ENCODE peak calls at places on chromosomes 6 and 20, in seven cellular contexts. T is HCT116, S is neural progenitor cell, C is right atrium auricular region, M is epithelial cell of proximal tubule, P is cardiac muscle cell, E is dorsolateral prefrontal cortex. A is an unnamed sample.

GRCh38 chr20:55211481-55211880 is 736.1 kb downstream of the DOK5 start:
- DNase-seq in P (no peak), M (no peak), C (no peak), T (no peak), S (no peak), E (no peak), A (no peak)

GRCh38 chr6:127547909-127548649 is 28.9 kb upstream of the C6orf58 start:
- DNase-seq in T (no peak), M (no peak), P (no peak), S (no peak), E (no peak), C (no peak), A (no peak)

GRCh38 chr6:150930816-150931215 is 65.3 kb downstream of the MTHFD1L start:
- DNase-seq in T (no peak), P (no peak), S (no peak), E (no peak), M (no peak), C (no peak), A (no peak)

GRCh38 chr6:105330913-105331312 is 72.0 kb downstream of the PREP start:
- DNase-seq in S (no peak), E (no peak), M (no peak), P (no peak), T (no peak), C (no peak), A (no peak)

GRCh38 chr6:99905209-99906106 is 88.6 kb downstream of the MCHR2 start:
- DNase-seq in E (no peak), T (peak), S (peak), M (peak), P (peak), C (no peak), A (peak)

GRCh38 chr6:77844822-77845221 is 192.0 kb downstream of the MEI4 start:
- DNase-seq in E (no peak), S (no peak), P (no peak), C (no peak), M (no peak), T (no peak), A (no peak)

GRCh38 chr6:4413073-4413472 is 277.7 kb upstream of the ECI2 start:
- DNase-seq in T (no peak), M (no peak), P (no peak), S (no peak), C (no peak), E (no peak), A (no peak)

GRCh38 chr6:31693535-31693934 is 9.6 kb downstream of the ABHD16A start:
- DNase-seq in S (no peak), M (no peak), P (no peak), C (no peak), T (no peak), E (no peak), A (no peak)

GRCh38 chr20:53595018-53595378 is 1.4 kb upstream of the ZNF217 start:
- DNase-seq in E (no peak), S (no peak), P (no peak), C (no peak), T (no peak), M (no peak), A (no peak)

GRCh38 chr20:4602297-4602631 is 119.4 kb upstream of the PRND start:
- DNase-seq in E (no peak), T (no peak), P (no peak), C (no peak), M (no peak), S (no peak), A (no peak)

GRCh38 chr6:20403766-20404640 is 2.3 kb downstream of the E2F3 start:
- DNase-seq in E (peak), T (peak), S (peak), P (peak), C (no peak), M (no peak), A (peak)

GRCh38 chr6:73878403-73878802 is 182.4 kb downstream of the CD109 start:
- DNase-seq in T (no peak), C (no peak), S (no peak), E (no peak), M (no peak), P (no peak), A (no peak)

GRCh38 chr6:136763255-136763654 is 29.0 kb downstream of the MAP3K5 start:
- DNase-seq in C (no peak), E (no peak), S (no peak), M (no peak), T (no peak), P (no peak), A (peak)

GRCh38 chr6:101266063-101266462 is 127.4 kb upstream of the GRIK2 start:
- DNase-seq in T (no peak), C (no peak), E (no peak), M (no peak), S (no peak), P (no peak), A (no peak)

GRCh38 chr6:3376064-3376463 is 80.8 kb downstream of the SLC22A23 start:
- DNase-seq in P (no peak), T (no peak), E (no peak), S (no peak), C (no peak), M (no peak), A (no peak)

GRCh38 chr6:14228571-14228970 is 111.0 kb downstream of the CD83 start:
- DNase-seq in P (no peak), T (no peak), S (no peak), E (no peak), C (no peak), M (peak), A (no peak)

GRCh38 chr20:17888044-17888443 is 80.5 kb downstream of the SNX5 start:
- DNase-seq in T (peak), M (no peak), P (no peak), E (no peak), C (no peak), S (no peak), A (no peak)

GRCh38 chr6:33204415-33205171 is at the start of gene HSD17B8:
- DNase-seq in T (peak), P (peak), C (peak), E (peak), M (no peak), S (peak), A (peak)

GRCh38 chr6:33206864-33207568 is 1.3 kb upstream of the RING1 start:
- DNase-seq in C (no peak), T (no peak), P (no peak), M (no peak), S (peak), E (no peak), A (no peak)

GRCh38 chr6:33205172-33206026 is 944 bp downstream of the HSD17B8 start:
- DNase-seq in T (peak), E (no peak), P (no peak), M (no peak), C (no peak), S (peak), A (peak)

GRCh38 chr6:33207569-33208088 is 671 bp upstream of the RING1 start:
- DNase-seq in C (no peak), S (peak), P (peak), E (peak), M (no peak), T (no peak), A (no peak)

DNA sequence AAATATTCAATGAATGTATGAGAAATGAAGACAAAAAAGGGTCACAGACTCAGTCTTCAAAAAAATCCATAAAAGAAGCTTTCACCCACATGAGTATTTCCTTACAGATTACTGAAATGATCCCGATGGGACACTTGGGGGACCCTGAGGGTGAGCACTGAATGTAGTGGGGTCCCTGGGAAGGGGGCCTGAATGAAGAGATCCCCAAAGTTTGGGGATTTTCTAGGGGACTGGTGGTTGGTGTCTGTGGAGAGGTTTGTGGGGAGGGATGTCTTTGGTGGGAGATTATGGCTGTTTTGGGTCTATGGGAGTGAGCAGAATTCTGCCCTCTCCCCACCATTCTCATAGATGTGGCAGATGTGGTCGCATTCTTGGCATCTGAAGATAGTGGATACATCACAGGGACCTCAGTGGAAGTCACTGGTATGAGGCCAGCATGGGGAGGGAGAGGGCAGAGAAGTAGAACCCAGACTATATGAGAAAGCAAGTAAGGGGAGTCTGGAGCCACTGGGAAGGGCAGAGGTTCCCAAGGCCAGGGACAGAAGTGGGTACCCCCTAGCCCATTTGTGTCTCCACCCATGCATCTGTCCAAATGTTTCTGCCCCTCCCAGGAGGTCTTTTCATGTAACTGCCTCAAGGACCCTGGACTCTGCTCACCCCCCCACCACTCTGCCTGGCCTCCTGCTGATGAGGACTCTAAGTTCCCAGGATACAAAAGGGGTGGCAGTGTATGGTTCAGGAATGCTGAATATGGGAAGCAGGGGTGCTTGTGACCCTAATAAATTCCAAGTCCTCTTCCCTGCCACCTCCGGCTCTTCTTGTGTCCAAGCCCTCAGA is 1.8 kb downstream of the HSD17B8 start:
- DNase-seq in E (no peak), M (no peak), C (no peak), P (no peak), S (no peak), T (no peak), A (no peak)
- H3K4me3 ChIP-seq in E (no peak), M (no peak), C (no peak), P (no peak), S (peak), T (peak), A (no peak)

GRCh38 chr6:163866192-163866591 is 451.7 kb downstream of the QKI start:
- DNase-seq in T (no peak), E (no peak), S (no peak), C (no peak), P (peak), M (no peak), A (no peak)
- TF ChIP-seq CTCF in T (no peak), E (no peak), S (no peak), C (no peak), P (no peak), M (no peak), A (no peak)

GRCh38 chr6:28211840-28212509 is 13.1 kb upstream of the ZSCAN9 start:
- DNase-seq in T (no peak), S (peak), E (no peak), C (no peak), P (no peak), M (no peak), A (peak)
- H3K4me3 ChIP-seq in T (peak), S (peak), E (no peak), C (peak), P (peak), M (peak), A (peak)

GRCh38 chr20:58378704-58379103 is 10.3 kb upstream of the VAPB start:
- DNase-seq in S (no peak), T (no peak), M (no peak), C (no peak), P (no peak), E (no peak), A (no peak)
- TF ChIP-seq CTCF in S (peak), T (no peak), M (no peak), C (no peak), P (peak), E (no peak), A (no peak)

GRCh38 chr6:80001337-80001736 is 3.1 kb upstream of the TTK start:
- DNase-seq in T (no peak), M (no peak), E (no peak), P (no peak), C (no peak), S (no peak), A (no peak)

GRCh38 chr6:80006541-80006940 is 2.1 kb downstream of the TTK start:
- DNase-seq in S (no peak), C (no peak), P (no peak), M (no peak), E (no peak), T (no peak), A (no peak)

GRCh38 chr6:80003841-80004198 is 629 bp upstream of the TTK start:
- DNase-seq in T (no peak), E (peak), C (no peak), S (no peak), P (no peak), M (peak), A (no peak)

GRCh38 chr6:80005406-80005805 is 957 bp downstream of the TTK start:
- DNase-seq in M (no peak), C (no peak), S (no peak), P (no peak), E (no peak), T (no peak), A (no peak)

DNA sequence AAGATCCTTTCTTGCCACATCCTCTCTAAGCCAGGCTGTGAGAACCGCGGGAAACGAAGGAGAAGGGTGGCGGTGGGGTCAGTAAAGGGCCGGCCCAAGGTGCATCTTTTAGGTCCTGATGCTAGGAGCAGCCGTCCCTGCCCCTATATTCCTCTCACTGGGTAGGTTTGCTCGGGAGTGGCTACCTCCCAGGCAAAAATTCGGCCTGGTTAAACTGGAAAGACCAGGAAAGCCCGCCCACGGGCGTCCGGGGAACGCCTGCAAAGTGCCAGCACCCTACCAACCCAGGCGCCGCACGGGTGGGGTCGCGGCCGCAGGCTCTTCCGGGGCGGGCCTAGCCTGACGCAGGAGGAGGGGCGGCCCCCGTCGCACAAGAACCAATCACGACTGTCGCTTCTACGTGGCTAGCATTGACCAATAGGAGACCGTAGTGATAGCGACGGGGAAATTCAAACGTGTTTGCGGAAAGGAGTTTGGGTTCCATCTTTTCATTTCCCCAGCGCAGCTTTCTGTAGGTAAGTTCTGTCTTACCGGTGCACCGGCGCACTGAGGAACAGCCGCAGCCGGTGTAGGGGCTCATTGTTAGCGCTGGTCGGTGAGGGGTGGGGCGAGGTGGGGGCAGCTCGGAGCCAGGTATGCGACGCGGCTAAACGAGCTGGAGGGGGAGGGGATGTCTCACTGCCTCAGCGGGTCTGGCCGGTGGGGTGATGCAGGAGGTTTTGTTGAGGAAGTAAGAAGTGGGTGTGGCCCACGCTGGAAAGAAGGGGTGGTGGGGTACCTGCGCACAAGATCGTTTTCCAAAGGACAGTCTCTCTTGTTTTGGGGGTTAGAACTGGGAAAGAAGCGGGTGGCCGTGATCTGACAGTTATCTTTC is at the start of gene TTK:
- DNase-seq in T (peak), P (peak), M (peak), S (peak), E (peak), C (peak), A (peak)
- H3K4me3 ChIP-seq in T (peak), P (peak), M (peak), S (peak), E (peak), C (peak), A (peak)

DNA sequence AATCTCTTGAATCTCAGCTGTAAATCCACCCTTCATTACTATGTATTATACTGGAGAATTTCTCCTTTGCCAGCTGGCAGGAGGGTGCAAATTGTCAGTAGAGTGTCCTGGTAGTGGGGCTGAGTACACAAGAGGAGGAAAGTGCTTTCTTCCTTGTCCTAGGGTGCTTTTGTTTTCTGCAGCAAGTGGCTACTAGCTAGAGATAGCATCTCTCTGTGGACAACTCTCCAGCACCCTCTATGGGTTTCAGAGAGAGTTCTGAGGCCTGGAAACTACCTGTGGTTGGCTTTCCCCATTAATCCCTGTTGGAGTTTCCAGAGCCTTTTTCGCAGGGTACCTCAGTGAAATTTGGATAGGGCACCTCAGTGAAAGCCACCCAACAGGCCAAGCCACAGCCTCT is 422.5 kb upstream of the RGS17 start:
- DNase-seq in S (peak), E (no peak), C (no peak), T (peak), P (peak), M (no peak), A (peak)
- TF ChIP-seq CTCF in S (peak), E (no peak), C (peak), T (peak), P (peak), M (peak), A (peak)

GRCh38 chr20:51379601-51380341 is 162.7 kb downstream of the NFATC2 start:
- DNase-seq in C (no peak), E (no peak), P (no peak), T (no peak), S (no peak), M (no peak), A (no peak)
- H3K4me3 ChIP-seq in C (no peak), E (no peak), P (no peak), T (no peak), S (no peak), M (no peak), A (no peak)

DNA sequence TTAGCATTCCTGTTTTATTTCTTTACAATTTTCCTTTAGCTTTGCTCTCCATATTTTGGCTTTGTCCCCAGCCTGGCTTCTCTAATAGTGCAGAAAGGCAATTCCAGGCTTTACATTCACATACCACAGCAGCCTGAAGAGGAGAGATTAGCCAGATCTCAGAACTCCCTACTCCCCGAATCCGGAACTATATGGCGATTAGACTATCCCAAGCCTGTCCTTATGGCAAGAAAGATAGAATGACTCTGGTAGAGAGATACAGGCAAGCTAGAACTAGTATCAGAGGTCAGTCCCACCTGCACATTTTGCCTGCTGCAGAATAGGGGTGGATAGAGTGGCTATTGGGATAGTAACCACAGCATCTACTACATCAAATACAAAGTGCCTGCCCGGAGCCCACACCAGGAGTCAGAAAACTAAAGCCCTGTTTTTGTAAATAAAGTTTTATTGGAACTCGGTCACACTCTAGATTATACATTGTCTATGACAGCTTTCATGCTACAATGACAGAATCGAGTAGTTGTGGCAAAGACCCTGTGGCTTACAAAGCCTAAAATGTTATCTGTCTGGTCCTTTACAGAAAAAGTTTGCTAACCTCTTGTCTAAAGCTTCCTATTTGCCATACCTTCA is 17.1 kb upstream of the ADIG start:
- DNase-seq in S (no peak), C (no peak), P (no peak), E (no peak), M (no peak), T (no peak), A (no peak)
- TF ChIP-seq CTCF in S (no peak), C (no peak), P (no peak), E (no peak), M (no peak), T (no peak), A (no peak)

GRCh38 chr6:108169801-108170606 is 4.2 kb downstream of the NR2E1 start:
- DNase-seq in C (no peak), T (no peak), S (peak), P (no peak), E (no peak), M (no peak), A (no peak)

GRCh38 chr6:108168026-108168463 is 2.2 kb downstream of the NR2E1 start:
- DNase-seq in E (no peak), M (no peak), S (peak), C (no peak), T (no peak), P (no peak), A (no peak)

GRCh38 chr6:108168980-108169800 is 3.4 kb downstream of the NR2E1 start:
- DNase-seq in E (no peak), S (peak), M (no peak), P (no peak), C (no peak), T (no peak), A (no peak)

GRCh38 chr6:108167449-108167903 is 1.7 kb downstream of the NR2E1 start:
- DNase-seq in M (no peak), E (no peak), P (no peak), C (no peak), T (no peak), S (peak), A (no peak)

DNA sequence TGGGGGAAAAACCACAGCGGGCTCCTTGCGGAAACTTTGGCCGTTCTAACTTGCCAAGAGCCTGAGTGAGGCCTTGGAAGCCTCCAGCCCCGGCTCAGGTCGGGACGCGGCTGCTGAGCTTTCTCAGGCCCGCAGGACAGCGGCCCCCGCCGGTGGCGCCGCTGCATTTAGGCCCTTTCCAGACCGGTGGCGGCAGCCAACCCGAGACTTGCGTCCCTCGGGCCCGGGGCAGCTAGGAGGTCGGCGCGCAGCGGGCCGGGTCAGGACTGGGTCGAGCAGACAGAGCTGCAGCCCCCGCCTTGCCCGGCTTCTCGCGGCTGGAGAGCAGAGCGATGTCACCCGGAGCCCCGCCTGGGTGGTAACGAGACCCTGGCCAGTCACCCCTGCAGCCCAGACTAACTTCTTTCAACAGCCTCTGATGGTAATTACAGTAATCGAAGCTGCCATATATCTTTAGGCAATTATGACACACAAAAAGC is 2.7 kb downstream of the NR2E1 start:
- DNase-seq in T (no peak), C (no peak), E (no peak), S (peak), P (peak), M (no peak), A (peak)
- H3K4me3 ChIP-seq in T (no peak), C (peak), E (peak), S (peak), P (no peak), M (peak), A (no peak)

GRCh38 chr20:62888406-62888805 is 26.8 kb upstream of the TCFL5 start:
- DNase-seq in C (no peak), S (no peak), M (no peak), P (no peak), E (no peak), T (no peak), A (no peak)
- TF ChIP-seq CTCF in C (no peak), S (no peak), M (no peak), P (no peak), E (no peak), T (no peak), A (no peak)